ENCODE peak calls at places on chromosome 1, in ten cellular contexts. One of them, this sample, is unnamed.

GRCh38 chr1:109091196-109092193 is 931 bp downstream of the TMEM167B start:
- DNase-seq in AG04450: no peak
- DNase-seq in lung microvascular endothelial cell: peak
- DNase-seq in stimulated activated CD4-positive, alpha-beta T cell treated with anti-CD3 and anti-CD28 coated beads, Interleukin-2, amount 100 ng/mL, for 4 hours: no peak
- DNase-seq in mammary epithelial cell: peak
- DNase-seq in germinal center: no peak
- DNase-seq in endothelial cell: no peak
- DNase-seq in fibroblast of gingiva: peak
- DNase-seq in lower leg skin: no peak
- DNase-seq in BJ: no peak
- DNase-seq in this sample: peak

GRCh38 chr1:41282679-41283317 is 40.7 kb upstream of the SCMH1 start:
- DNase-seq in AG04450: no peak
- DNase-seq in lung microvascular endothelial cell: peak
- DNase-seq in stimulated activated CD4-positive, alpha-beta T cell treated with anti-CD3 and anti-CD28 coated beads, Interleukin-2, amount 100 ng/mL, for 4 hours: no peak
- DNase-seq in mammary epithelial cell: peak
- DNase-seq in germinal center: peak
- DNase-seq in endothelial cell: peak
- DNase-seq in fibroblast of gingiva: no peak
- DNase-seq in lower leg skin: no peak
- DNase-seq in BJ: no peak
- DNase-seq in this sample: peak

GRCh38 chr1:90926971-90927370 is 94.9 kb downstream of the ZNF644 start:
- DNase-seq in AG04450: no peak
- DNase-seq in lung microvascular endothelial cell: no peak
- DNase-seq in stimulated activated CD4-positive, alpha-beta T cell treated with anti-CD3 and anti-CD28 coated beads, Interleukin-2, amount 100 ng/mL, for 4 hours: no peak
- DNase-seq in mammary epithelial cell: no peak
- DNase-seq in germinal center: no peak
- DNase-seq in endothelial cell: no peak
- DNase-seq in fibroblast of gingiva: no peak
- DNase-seq in lower leg skin: no peak
- DNase-seq in BJ: no peak
- DNase-seq in this sample: no peak

GRCh38 chr1:201739492-201740085 is 89.4 kb upstream of the IPO9 start:
- DNase-seq in AG04450: no peak
- DNase-seq in lung microvascular endothelial cell: peak
- DNase-seq in stimulated activated CD4-positive, alpha-beta T cell treated with anti-CD3 and anti-CD28 coated beads, Interleukin-2, amount 100 ng/mL, for 4 hours: peak
- DNase-seq in mammary epithelial cell: peak
- DNase-seq in germinal center: peak
- DNase-seq in endothelial cell: peak
- DNase-seq in fibroblast of gingiva: no peak
- DNase-seq in lower leg skin: no peak
- DNase-seq in BJ: no peak
- DNase-seq in this sample: peak

GRCh38 chr1:203028067-203028783 is 1.9 kb downstream of the PPFIA4 start:
- DNase-seq in AG04450: no peak
- DNase-seq in lung microvascular endothelial cell: no peak
- DNase-seq in stimulated activated CD4-positive, alpha-beta T cell treated with anti-CD3 and anti-CD28 coated beads, Interleukin-2, amount 100 ng/mL, for 4 hours: no peak
- DNase-seq in mammary epithelial cell: no peak
- DNase-seq in germinal center: peak
- DNase-seq in endothelial cell: no peak
- DNase-seq in fibroblast of gingiva: no peak
- DNase-seq in lower leg skin: no peak
- DNase-seq in BJ: no peak
- DNase-seq in this sample: peak

GRCh38 chr1:159940006-159940620 is 5.3 kb downstream of the IGSF9 start:
- DNase-seq in AG04450: no peak
- DNase-seq in lung microvascular endothelial cell: no peak
- DNase-seq in stimulated activated CD4-positive, alpha-beta T cell treated with anti-CD3 and anti-CD28 coated beads, Interleukin-2, amount 100 ng/mL, for 4 hours: no peak
- DNase-seq in mammary epithelial cell: no peak
- DNase-seq in germinal center: no peak
- DNase-seq in endothelial cell: no peak
- DNase-seq in fibroblast of gingiva: no peak
- DNase-seq in lower leg skin: no peak
- DNase-seq in BJ: no peak
- DNase-seq in this sample: peak

GRCh38 chr1:167223144-167224103 is 2.7 kb downstream of the POU2F1 start:
- DNase-seq in AG04450: no peak
- DNase-seq in lung microvascular endothelial cell: no peak
- DNase-seq in stimulated activated CD4-positive, alpha-beta T cell treated with anti-CD3 and anti-CD28 coated beads, Interleukin-2, amount 100 ng/mL, for 4 hours: no peak
- DNase-seq in mammary epithelial cell: no peak
- DNase-seq in germinal center: no peak
- DNase-seq in endothelial cell: no peak
- DNase-seq in fibroblast of gingiva: no peak
- DNase-seq in lower leg skin: no peak
- DNase-seq in BJ: no peak
- DNase-seq in this sample: no peak

GRCh38 chr1:44733365-44733764 is 2.4 kb upstream of the RNU5D-1 start:
- DNase-seq in AG04450: no peak
- DNase-seq in lung microvascular endothelial cell: no peak
- DNase-seq in stimulated activated CD4-positive, alpha-beta T cell treated with anti-CD3 and anti-CD28 coated beads, Interleukin-2, amount 100 ng/mL, for 4 hours: no peak
- DNase-seq in mammary epithelial cell: peak
- DNase-seq in germinal center: no peak
- DNase-seq in endothelial cell: no peak
- DNase-seq in fibroblast of gingiva: peak
- DNase-seq in lower leg skin: peak
- DNase-seq in BJ: no peak
- DNase-seq in this sample: no peak

GRCh38 chr1:118487091-118487490 is 302.1 kb upstream of the SPAG17 start:
- DNase-seq in AG04450: no peak
- DNase-seq in lung microvascular endothelial cell: no peak
- DNase-seq in stimulated activated CD4-positive, alpha-beta T cell treated with anti-CD3 and anti-CD28 coated beads, Interleukin-2, amount 100 ng/mL, for 4 hours: no peak
- DNase-seq in mammary epithelial cell: peak
- DNase-seq in germinal center: no peak
- DNase-seq in endothelial cell: no peak
- DNase-seq in fibroblast of gingiva: no peak
- DNase-seq in lower leg skin: no peak
- DNase-seq in BJ: no peak
- DNase-seq in this sample: no peak

GRCh38 chr1:172449585-172450523 is 6.0 kb upstream of the PIGC start:
- DNase-seq in AG04450: peak
- DNase-seq in lung microvascular endothelial cell: peak
- DNase-seq in stimulated activated CD4-positive, alpha-beta T cell treated with anti-CD3 and anti-CD28 coated beads, Interleukin-2, amount 100 ng/mL, for 4 hours: no peak
- DNase-seq in mammary epithelial cell: peak
- DNase-seq in germinal center: peak
- DNase-seq in endothelial cell: peak
- DNase-seq in fibroblast of gingiva: peak
- DNase-seq in lower leg skin: no peak
- DNase-seq in BJ: no peak
- DNase-seq in this sample: peak